ENCODE peak calls at places on chromosomes 12 and 14, in six cellular contexts. L is SK-N-SH, B is GM12878, I is GM23338, W is HepG2, K is K562. Z is an unnamed sample.

GRCh38 chr14:101224356-101225115 is 321.0 kb upstream of the RTL1 start:
- DNase-seq in I (peak; percentile 13), B (no peak), K (no peak), W (no peak), L (peak; percentile 78), Z (no peak)

GRCh38 chr12:130097798-130098255 is 64.4 kb upstream of the FZD10 start:
- DNase-seq in B (no peak), L (no peak), W (no peak), K (no peak), I (no peak), Z (no peak)

GRCh38 chr12:53344824-53345485 is 8.8 kb upstream of the SP7 start:
- DNase-seq in B (no peak), K (peak; percentile 93), I (peak; percentile 75), L (peak; percentile 93), W (peak; percentile 54), Z (no peak)

GRCh38 chr12:10618338-10618987 is 5.1 kb upstream of the MAGOHB start:
- DNase-seq in I (no peak), L (no peak), B (no peak), W (no peak), K (peak; percentile 6), Z (no peak)

GRCh38 chr14:37865719-37866549 is 270.5 kb downstream of the TTC6 start:
- DNase-seq in B (no peak), W (peak; percentile 32), I (no peak), L (no peak), K (no peak), Z (no peak)

GRCh38 chr14:74763803-74764531 is 851 bp downstream of the YLPM1 start:
- DNase-seq in K (no peak), W (no peak), L (peak; percentile 28), B (no peak), I (peak; percentile 37), Z (no peak)

GRCh38 chr12:57896437-57897201 is 44.7 kb upstream of the ATP23 start:
- DNase-seq in B (no peak), W (no peak), K (no peak), L (peak; percentile 82), I (peak; percentile 78), Z (no peak)

GRCh38 chr12:56839489-56840442 is 76.6 kb downstream of the HSD17B6 start:
- DNase-seq in I (peak; percentile 87), K (peak; percentile 65), W (peak; percentile 41), B (peak; percentile 2), L (peak; percentile 23), Z (peak; percentile 14)

GRCh38 chr12:52495385-52495784 is 2.3 kb upstream of the KRT6A start:
- DNase-seq in W (no peak), I (peak; percentile 54), L (no peak), B (no peak), K (no peak), Z (no peak)

GRCh38 chr12:111773801-111774551 is 7.2 kb downstream of the ALDH2 start:
- DNase-seq in B (no peak), I (no peak), K (no peak), L (no peak), W (peak; percentile 89), Z (no peak)

GRCh38 chr12:111777345-111778045 is 10.8 kb downstream of the ALDH2 start:
- DNase-seq in L (no peak), W (peak; percentile 87), K (no peak), B (no peak), I (no peak), Z (no peak)

GRCh38 chr12:111780166-111780565 is 13.4 kb downstream of the ALDH2 start:
- DNase-seq in W (no peak), B (no peak), I (no peak), K (no peak), L (no peak), Z (no peak)

GRCh38 chr12:111776836-111777344 is 10.2 kb downstream of the ALDH2 start:
- DNase-seq in L (no peak), W (no peak), K (no peak), I (no peak), B (no peak), Z (no peak)

GRCh38 chr12:111775205-111776193 is 8.8 kb downstream of the ALDH2 start:
- DNase-seq in I (no peak), K (peak; percentile 69), L (peak; percentile 66), B (peak; percentile 70), W (peak; percentile 80), Z (peak; percentile 96)
- TF ChIP-seq POLR2AphosphoS5 in I (no peak), K (no peak), L (no peak), B (peak; percentile 70), W (no peak), Z (peak; percentile 86)

GRCh38 chr14:90692061-90692460 is 124.2 kb downstream of the TTC7B start:
- DNase-seq in I (no peak), W (no peak), K (no peak), B (no peak), L (no peak), Z (no peak)
- TF ChIP-seq REST in I (no peak), W (no peak), K (no peak), B (no peak), L (no peak), Z (no peak)

DNA sequence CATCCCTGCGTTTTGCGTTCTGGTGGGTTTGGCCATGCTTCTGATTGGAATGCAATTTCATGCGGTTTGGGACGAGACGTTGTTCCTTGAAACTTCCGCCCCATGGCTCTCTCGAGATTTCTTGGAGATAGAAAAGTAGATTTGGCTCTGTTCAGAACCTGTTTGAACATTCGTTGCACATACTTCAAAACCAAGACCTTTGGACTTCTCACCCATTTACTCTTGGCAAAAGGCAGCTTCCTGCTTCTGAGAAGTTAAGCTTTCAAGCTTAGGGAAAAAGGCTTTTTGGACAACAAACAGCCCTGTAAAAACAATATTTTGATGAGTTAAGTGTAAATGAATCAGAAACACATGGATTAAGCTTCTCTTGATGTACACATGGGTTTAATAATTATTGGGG is 467.3 kb downstream of the MED13L start:
- DNase-seq in I (no peak), L (no peak), W (no peak), K (no peak), B (no peak), Z (no peak)
- TF ChIP-seq POLR2AphosphoS5 in I (no peak), L (no peak), W (no peak), K (no peak), B (no peak), Z (no peak)

DNA sequence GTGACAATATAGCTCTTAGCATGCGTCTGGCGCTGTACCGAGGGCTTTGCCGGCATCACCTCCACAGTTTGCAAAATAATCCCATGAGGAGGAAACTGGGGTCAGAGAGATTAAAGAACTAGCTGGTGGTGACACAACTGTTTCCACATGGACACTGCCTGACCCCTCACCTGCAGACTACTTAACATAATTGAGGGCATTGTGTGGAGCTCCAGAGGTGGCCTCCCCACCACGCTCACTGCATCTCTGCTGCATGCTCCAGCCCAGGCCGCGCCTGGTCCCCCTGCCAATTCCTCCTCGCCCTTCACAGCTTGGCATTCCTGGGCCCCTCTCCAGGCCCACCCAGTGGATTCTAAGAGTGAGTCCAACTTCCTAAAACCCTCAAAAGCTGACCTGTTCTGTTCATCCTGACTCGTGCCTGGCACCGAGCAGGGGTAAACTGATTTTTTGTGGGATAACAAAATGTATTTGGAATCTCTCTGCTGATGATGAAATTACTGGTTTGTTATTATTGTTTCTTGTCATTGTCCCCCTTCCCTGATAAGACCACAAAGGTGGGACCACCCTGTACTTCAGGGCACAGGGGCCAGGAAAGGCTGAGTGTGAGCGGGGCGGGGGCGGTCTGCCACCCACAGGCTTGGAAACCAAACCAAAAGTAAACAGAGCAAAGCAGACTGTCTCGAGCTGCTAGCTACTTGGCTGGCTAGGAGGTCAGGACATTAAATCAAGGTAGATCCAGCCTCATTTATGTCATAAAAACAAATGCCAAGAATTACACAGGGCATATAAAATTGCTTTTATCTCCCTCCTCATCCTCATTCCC is 40.6 kb downstream of the CHGA start:
- DNase-seq in L (no peak), I (no peak), W (peak; percentile 43), K (no peak), B (no peak), Z (no peak)
- TF ChIP-seq REST in L (no peak), I (no peak), W (no peak), K (no peak), B (no peak), Z (no peak)